ENCODE peak calls at places on chromosomes 12 and 14, in ten cellular contexts. Q, V, D, S, C, I, H, M, Y and F are unnamed samples.

GRCh38 chr12:29782821-29783772 is 645 bp downstream of the TMTC1 start:
- DNase-seq in Q (no peak), V (peak), D (no peak), S (peak), C (peak), I (no peak), H (peak), M (no peak), Y (peak), F (no peak)

GRCh38 chr12:111692575-111693210 is 6.8 kb downstream of the ACAD10 start:
- DNase-seq in Q (no peak), V (peak), D (no peak), S (peak), C (no peak), I (no peak), H (peak), M (no peak), Y (peak), F (no peak)

GRCh38 chr14:29548948-29549370 is 378.7 kb downstream of the PRKD1 start:
- DNase-seq in Q (peak), V (peak), D (no peak), S (no peak), C (peak), I (no peak), H (peak), M (no peak), Y (peak), F (peak)

GRCh38 chr14:50524071-50524470 is 8.3 kb downstream of the MAP4K5 start:
- DNase-seq in Q (no peak), V (no peak), D (no peak), S (no peak), C (no peak), I (no peak), H (no peak), M (no peak), Y (no peak), F (no peak)

GRCh38 chr14:56976211-56976610 is 165.9 kb upstream of the OTX2 start:
- DNase-seq in Q (no peak), V (no peak), D (no peak), S (no peak), C (no peak), I (no peak), H (no peak), M (no peak), Y (no peak), F (no peak)

GRCh38 chr12:46675736-46676135 is 150.1 kb downstream of the SLC38A4 start:
- DNase-seq in Q (no peak), V (peak), D (no peak), S (peak), C (peak), I (no peak), H (peak), M (no peak), Y (peak), F (no peak)

GRCh38 chr14:50000215-50001145 is 107.6 kb downstream of the ARF6 start:
- DNase-seq in Q (peak), V (peak), D (peak), S (peak), C (no peak), I (peak), H (peak), M (peak), Y (peak), F (peak)

GRCh38 chr12:64893961-64894360 is 69.5 kb downstream of the TBC1D30 start:
- DNase-seq in Q (no peak), V (peak), D (no peak), S (no peak), C (no peak), I (no peak), H (peak), M (no peak), Y (peak), F (peak)

GRCh38 chr12:110453569-110454296 is 3.6 kb upstream of the ARPC3 start:
- DNase-seq in Q (no peak), V (no peak), D (no peak), S (no peak), C (no peak), I (no peak), H (no peak), M (no peak), Y (no peak), F (no peak)

GRCh38 chr14:68193970-68194634 is 374.5 kb downstream of the RAD51B start:
- DNase-seq in Q (no peak), V (no peak), D (no peak), S (no peak), C (no peak), I (no peak), H (no peak), M (no peak), Y (no peak), F (no peak)

GRCh38 chr12:60148831-60149230 is 553.0 kb downstream of the SLC16A7 start:
- DNase-seq in Q (no peak), V (peak), D (no peak), S (no peak), C (no peak), I (no peak), H (peak), M (no peak), Y (peak), F (peak)

GRCh38 chr14:64706552-64707193 is 2.4 kb downstream of the PLEKHG3 start:
- DNase-seq in Q (no peak), V (no peak), D (no peak), S (peak), C (no peak), I (no peak), H (no peak), M (no peak), Y (no peak), F (no peak)

GRCh38 chr12:109730306-109731145 is 16.9 kb downstream of the FAM222A start:
- DNase-seq in Q (no peak), V (no peak), D (no peak), S (peak), C (no peak), I (no peak), H (no peak), M (no peak), Y (no peak), F (no peak)

GRCh38 chr12:46354799-46355194 is 17.8 kb downstream of the SLC38A2 start:
- DNase-seq in Q (no peak), V (no peak), D (no peak), S (no peak), C (no peak), I (no peak), H (no peak), M (no peak), Y (no peak), F (no peak)

GRCh38 chr12:54215990-54216579 is 27.3 kb upstream of the SMUG1 start:
- DNase-seq in Q (peak), V (no peak), D (no peak), S (no peak), C (no peak), I (no peak), H (peak), M (peak), Y (no peak), F (no peak)

GRCh38 chr12:132284071-132284492 is 45.3 kb downstream of the GALNT9 start:
- DNase-seq in Q (no peak), V (peak), D (no peak), S (no peak), C (no peak), I (no peak), H (peak), M (no peak), Y (no peak), F (no peak)

GRCh38 chr12:16611146-16611545 is 5.2 kb upstream of the LMO3 start:
- DNase-seq in Q (no peak), V (no peak), D (no peak), S (no peak), C (no peak), I (no peak), H (no peak), M (no peak), Y (no peak), F (peak)

GRCh38 chr12:119020377-119021360 is 39.3 kb downstream of the SRRM4 start:
- DNase-seq in Q (no peak), V (no peak), D (no peak), S (peak), C (no peak), I (no peak), H (no peak), M (peak), Y (no peak), F (peak)

GRCh38 chr12:124368421-124369032 is 73.6 kb downstream of the RFLNA start:
- DNase-seq in Q (no peak), V (no peak), D (no peak), S (no peak), C (no peak), I (no peak), H (no peak), M (no peak), Y (no peak), F (no peak)

GRCh38 chr12:31465002-31465401 is 125.9 kb downstream of the DENND5B start:
- DNase-seq in Q (no peak), V (no peak), D (no peak), S (no peak), C (no peak), I (no peak), H (no peak), M (no peak), Y (no peak), F (no peak)

GRCh38 chr12:13205809-13206559 is 9.5 kb downstream of the EMP1 start:
- DNase-seq in Q (no peak), V (peak), D (no peak), S (no peak), C (no peak), I (no peak), H (peak), M (peak), Y (peak), F (peak)

GRCh38 chr14:68208726-68209125 is 389.1 kb downstream of the RAD51B start:
- DNase-seq in Q (no peak), V (no peak), D (no peak), S (no peak), C (no peak), I (no peak), H (no peak), M (no peak), Y (no peak), F (no peak)